ENCODE peak calls at places on chromosomes 4 and X, in four cellular contexts. One of them, this sample, is unnamed.

GRCh38 chrX:42678133-42678532 is 99.8 kb downstream of the PPP1R2C start:
- DNase-seq in GM12878: no peak
- DNase-seq in H1: no peak
- DNase-seq in HepG2: no peak
- DNase-seq in this sample: no peak

GRCh38 chrX:97229318-97229717 is 345.6 kb downstream of the RPA4 start:
- DNase-seq in GM12878: no peak
- DNase-seq in H1: no peak
- DNase-seq in HepG2: no peak
- DNase-seq in this sample: no peak

GRCh38 chrX:110745288-110745687 is 50.3 kb downstream of the CHRDL1 start:
- DNase-seq in GM12878: no peak
- DNase-seq in H1: no peak
- DNase-seq in HepG2: no peak
- DNase-seq in this sample: no peak

GRCh38 chrX:140432328-140433025 is 72.4 kb downstream of the SOX3 start:
- DNase-seq in GM12878: no peak
- DNase-seq in H1: no peak
- DNase-seq in HepG2: no peak
- DNase-seq in this sample: no peak

GRCh38 chr4:184021389-184021788 is 116.3 kb downstream of the STOX2 start:
- DNase-seq in GM12878: no peak
- DNase-seq in H1: no peak
- DNase-seq in HepG2: no peak
- DNase-seq in this sample: no peak

GRCh38 chrX:1392376-1393130 is 640 bp upstream of the SLC25A6 start:
- DNase-seq in GM12878: no peak
- DNase-seq in H1: no peak
- DNase-seq in HepG2: no peak
- DNase-seq in this sample: peak

GRCh38 chr4:67288964-67289363 is 256.3 kb downstream of the CENPC start:
- DNase-seq in GM12878: no peak
- DNase-seq in H1: peak
- DNase-seq in HepG2: peak
- DNase-seq in this sample: peak

GRCh38 chr4:185249105-185249504 is 39.7 kb downstream of the SNX25 start:
- DNase-seq in GM12878: no peak
- DNase-seq in H1: no peak
- DNase-seq in HepG2: no peak
- DNase-seq in this sample: no peak

GRCh38 chr4:113094802-113095201 is 45.3 kb downstream of the ANK2 start:
- DNase-seq in GM12878: no peak
- DNase-seq in H1: no peak
- DNase-seq in HepG2: no peak
- DNase-seq in this sample: no peak

GRCh38 chr4:97477974-97478373 is 665.3 kb downstream of the STPG2 start:
- DNase-seq in GM12878: no peak
- DNase-seq in H1: no peak
- DNase-seq in HepG2: no peak
- DNase-seq in this sample: no peak

GRCh38 chr4:95165926-95166524 is 382.7 kb downstream of the UNC5C start:
- DNase-seq in GM12878: peak
- DNase-seq in H1: no peak
- DNase-seq in HepG2: peak
- DNase-seq in this sample: no peak

GRCh38 chr4:83917572-83917971 is 381.7 kb downstream of the GPAT3 start:
- DNase-seq in GM12878: no peak
- DNase-seq in H1: no peak
- DNase-seq in HepG2: peak
- DNase-seq in this sample: no peak

GRCh38 chrX:106698693-106699092 is 27.8 kb upstream of the RNF128 start:
- DNase-seq in GM12878: no peak
- DNase-seq in H1: no peak
- DNase-seq in HepG2: no peak
- DNase-seq in this sample: no peak

GRCh38 chrX:38968344-38968743 is 167.1 kb downstream of the MID1IP1 start:
- DNase-seq in GM12878: no peak
- DNase-seq in H1: no peak
- DNase-seq in HepG2: no peak
- DNase-seq in this sample: no peak

GRCh38 chr4:96739101-96739500 is 899.2 kb downstream of the PDHA2 start:
- DNase-seq in GM12878: no peak
- DNase-seq in H1: no peak
- DNase-seq in HepG2: no peak
- DNase-seq in this sample: no peak

GRCh38 chr4:5785806-5786680 is 75.0 kb downstream of the EVC start:
- DNase-seq in GM12878: no peak
- DNase-seq in H1: no peak
- DNase-seq in HepG2: no peak
- DNase-seq in this sample: no peak

GRCh38 chr4:115113382-115114106 is at the start of gene NDST4:
- DNase-seq in GM12878: no peak
- DNase-seq in H1: no peak
- DNase-seq in HepG2: no peak
- DNase-seq in this sample: no peak

GRCh38 chr4:589219-589963 is 13.3 kb upstream of the TMEM271 start:
- DNase-seq in GM12878: no peak
- DNase-seq in H1: no peak
- DNase-seq in HepG2: no peak
- DNase-seq in this sample: no peak

GRCh38 chr4:21596521-21596920 is 352.1 kb downstream of the KCNIP4 start:
- DNase-seq in GM12878: no peak
- DNase-seq in H1: no peak
- DNase-seq in HepG2: no peak
- DNase-seq in this sample: no peak

GRCh38 chr4:163380703-163381102 is 37.0 kb downstream of the NPY5R start:
- DNase-seq in GM12878: no peak
- DNase-seq in H1: no peak
- DNase-seq in HepG2: no peak
- DNase-seq in this sample: no peak

GRCh38 chr4:7766661-7767345 is 172.9 kb downstream of the AFAP1 start:
- DNase-seq in GM12878: no peak
- DNase-seq in H1: no peak
- DNase-seq in HepG2: no peak
- DNase-seq in this sample: no peak

GRCh38 chr4:56261027-56261426 is 126.3 kb downstream of the AASDH start:
- DNase-seq in GM12878: peak
- DNase-seq in H1: no peak
- DNase-seq in HepG2: no peak
- DNase-seq in this sample: no peak

GRCh38 chrX:39850630-39851152 is 247.1 kb downstream of the BCOR start:
- DNase-seq in GM12878: no peak
- DNase-seq in H1: no peak
- DNase-seq in HepG2: no peak
- DNase-seq in this sample: peak

GRCh38 chr4:4328206-4328605 is 38.2 kb downstream of the ZBTB49 start:
- DNase-seq in GM12878: no peak
- DNase-seq in H1: no peak
- DNase-seq in HepG2: no peak
- DNase-seq in this sample: no peak

GRCh38 chrX:154738013-154738738 is 12.7 kb downstream of the GAB3 start:
- DNase-seq in GM12878: no peak
- DNase-seq in H1: no peak
- DNase-seq in HepG2: no peak
- DNase-seq in this sample: no peak

GRCh38 chrX:154733072-154733425 is 17.8 kb downstream of the GAB3 start:
- DNase-seq in GM12878: no peak
- DNase-seq in H1: no peak
- DNase-seq in HepG2: no peak
- DNase-seq in this sample: no peak

GRCh38 chrX:154732421-154733071 is 18.3 kb downstream of the GAB3 start:
- DNase-seq in GM12878: no peak
- DNase-seq in H1: no peak
- DNase-seq in HepG2: no peak
- DNase-seq in this sample: no peak

GRCh38 chrX:154734101-154734781 is 16.6 kb downstream of the GAB3 start:
- DNase-seq in GM12878: no peak
- DNase-seq in H1: no peak
- DNase-seq in HepG2: no peak
- DNase-seq in this sample: no peak

DNA sequence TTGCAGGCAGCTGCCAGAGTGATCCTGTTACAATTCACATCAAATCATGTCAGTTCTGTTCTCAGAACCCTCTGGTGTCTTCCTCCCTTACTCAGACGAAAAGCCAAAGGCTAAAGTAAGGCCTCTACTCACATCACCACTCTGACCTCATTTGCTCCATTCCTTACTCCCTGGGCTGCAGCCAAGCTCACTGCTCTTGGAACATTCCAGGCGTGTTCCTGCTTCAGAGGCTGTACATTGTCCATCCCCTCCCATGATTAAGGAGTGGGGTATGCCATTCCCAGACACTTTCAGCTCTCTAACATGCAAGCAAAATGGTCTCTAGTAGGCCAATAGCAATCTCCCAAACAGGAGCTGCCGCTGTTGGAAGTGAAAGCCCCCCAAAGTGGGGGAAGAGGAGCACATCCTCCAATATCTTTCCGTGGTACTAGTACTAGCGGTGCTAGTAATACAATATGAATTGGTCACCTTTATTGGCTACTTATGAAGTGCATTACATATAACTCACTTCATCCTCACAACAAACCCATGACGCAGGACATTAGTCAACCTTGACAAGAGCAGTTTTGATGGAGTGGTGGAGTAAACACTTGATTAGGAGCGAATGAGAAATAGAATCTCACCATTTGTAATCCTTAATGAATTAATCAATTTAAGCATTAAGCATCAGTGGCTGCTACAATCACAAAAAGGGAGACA is 15.0 kb downstream of the GAB3 start:
- DNase-seq in GM12878: no peak
- DNase-seq in H1: no peak
- DNase-seq in HepG2: no peak
- DNase-seq in this sample: no peak
- TF ChIP-seq MAX in GM12878: no peak
- TF ChIP-seq MAX in H1: no peak
- TF ChIP-seq MAX in HepG2: no peak
- TF ChIP-seq MAX in this sample: no peak

GRCh38 chr4:15781427-15782095 is 3.4 kb downstream of the CD38 start:
- DNase-seq in GM12878: peak
- DNase-seq in H1: no peak
- DNase-seq in HepG2: no peak
- DNase-seq in this sample: no peak
- TF ChIP-seq CREB1 in GM12878: peak
- TF ChIP-seq CREB1 in H1: no peak
- TF ChIP-seq CREB1 in HepG2: no peak
- TF ChIP-seq CREB1 in this sample: no peak

DNA sequence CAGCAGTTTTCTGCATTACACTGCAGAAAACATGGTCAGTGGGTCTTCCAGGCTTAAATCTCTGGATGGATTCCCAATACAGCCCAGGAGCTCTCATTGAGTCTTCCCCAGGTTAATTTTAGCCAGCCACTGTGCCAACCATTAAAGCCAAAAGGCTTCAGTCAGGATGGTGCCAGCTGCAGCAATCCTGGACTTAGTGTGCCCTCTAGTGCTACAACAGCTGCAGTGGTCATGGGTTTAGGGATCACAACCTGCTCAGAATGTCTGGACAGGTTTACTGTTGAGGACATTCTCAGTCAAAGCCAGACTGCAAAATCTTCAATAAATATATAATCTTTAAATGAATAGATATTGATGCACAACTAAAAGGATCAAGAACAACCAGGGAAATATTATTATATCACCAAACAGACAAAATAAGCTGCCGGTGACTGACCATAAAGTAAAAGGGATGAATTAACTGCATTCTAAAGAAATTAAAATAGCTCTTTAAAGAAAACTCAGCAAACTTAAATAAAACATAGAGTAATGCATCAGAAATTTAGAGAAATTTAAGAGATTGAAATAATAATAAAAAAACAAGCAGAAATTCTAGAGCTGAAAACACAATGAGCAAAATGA is 639.9 kb downstream of the SPOCK3 start:
- DNase-seq in GM12878: peak
- DNase-seq in H1: peak
- DNase-seq in HepG2: peak
- DNase-seq in this sample: peak
- TF ChIP-seq MAX in GM12878: no peak
- TF ChIP-seq MAX in H1: no peak
- TF ChIP-seq MAX in HepG2: no peak
- TF ChIP-seq MAX in this sample: no peak

DNA sequence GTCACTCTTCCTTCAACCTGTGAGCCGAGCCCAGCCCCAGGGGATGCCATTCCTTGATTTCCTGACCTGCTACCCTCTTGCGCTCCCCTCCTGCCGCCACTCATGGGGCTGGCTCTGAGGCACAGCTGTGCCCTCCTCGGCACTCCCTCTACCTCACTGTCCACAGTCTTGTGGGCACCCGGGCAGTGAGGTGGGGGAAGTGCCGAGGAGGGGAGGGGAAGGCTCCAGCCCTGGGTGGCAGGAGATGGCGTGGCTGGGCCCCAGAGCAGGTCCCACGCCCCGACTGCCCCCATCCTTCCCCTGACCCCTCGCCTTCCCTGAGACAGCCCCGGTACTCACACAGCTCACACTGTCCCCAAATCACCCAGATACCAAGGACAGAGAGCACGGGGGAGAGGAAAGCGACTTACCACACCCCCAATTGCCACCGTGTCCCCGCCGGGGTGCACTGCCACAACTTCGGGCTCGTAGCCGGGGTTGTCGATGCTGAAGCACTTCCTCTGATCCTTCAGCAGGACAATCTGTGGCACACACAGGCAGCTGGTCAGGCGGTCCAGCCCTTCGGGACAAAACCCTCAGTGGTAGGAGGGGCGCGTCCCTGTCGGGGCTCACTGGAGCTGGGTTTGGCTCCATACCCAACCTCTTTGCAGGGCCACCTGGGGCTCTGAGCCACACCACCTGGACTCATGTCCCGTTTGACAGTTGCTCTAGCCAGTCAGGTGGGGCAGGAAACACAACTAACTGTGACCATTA is 37.9 kb downstream of the WDR1 start:
- DNase-seq in GM12878: no peak
- DNase-seq in H1: no peak
- DNase-seq in HepG2: no peak
- DNase-seq in this sample: peak
- TF ChIP-seq CREB1 in GM12878: no peak
- TF ChIP-seq CREB1 in H1: no peak
- TF ChIP-seq CREB1 in HepG2: no peak
- TF ChIP-seq CREB1 in this sample: no peak

GRCh38 chr4:82099863-82100579 is 273.8 kb downstream of the HNRNPD start:
- DNase-seq in GM12878: no peak
- DNase-seq in H1: no peak
- DNase-seq in HepG2: no peak
- DNase-seq in this sample: no peak
- TF ChIP-seq MAX in GM12878: no peak
- TF ChIP-seq MAX in H1: no peak
- TF ChIP-seq MAX in HepG2: no peak
- TF ChIP-seq MAX in this sample: no peak

This sample was measured in WTC11.